ENCODE peak calls at places on chromosomes 16 and 17, in five cellular contexts. One of them, this sample, is unnamed.
A peak's percentile ranks its signal among the peaks of the same experiment; 100 is the strongest.

GRCh38 chr16:70160388-70160787 is 13.2 kb upstream of the CLEC18C start:
- DNase-seq in trophoblast cell: no peak
- DNase-seq in cardiac muscle cell: no peak
- DNase-seq in neural progenitor cell: no peak
- DNase-seq in pancreas: no peak
- DNase-seq in this sample: no peak

GRCh38 chr17:3036800-3037199 is 26.6 kb downstream of the OR1D5 start:
- DNase-seq in neural progenitor cell: no peak
- DNase-seq in cardiac muscle cell: no peak
- DNase-seq in trophoblast cell: no peak
- DNase-seq in pancreas: peak; percentile 4
- DNase-seq in this sample: no peak

GRCh38 chr16:61936522-61936921 is 99.7 kb downstream of the CDH8 start:
- DNase-seq in cardiac muscle cell: peak; percentile 41
- DNase-seq in trophoblast cell: no peak
- DNase-seq in neural progenitor cell: peak; percentile 36
- DNase-seq in pancreas: no peak
- DNase-seq in this sample: peak; percentile 35

GRCh38 chr16:52592778-52593177 is 45.8 kb upstream of the TOX3 start:
- DNase-seq in cardiac muscle cell: no peak
- DNase-seq in pancreas: no peak
- DNase-seq in neural progenitor cell: no peak
- DNase-seq in trophoblast cell: no peak
- DNase-seq in this sample: no peak

GRCh38 chr16:89506113-89506504 is 2.1 kb upstream of the SPG7 start:
- DNase-seq in neural progenitor cell: no peak
- DNase-seq in trophoblast cell: no peak
- DNase-seq in pancreas: no peak
- DNase-seq in cardiac muscle cell: no peak
- DNase-seq in this sample: no peak

GRCh38 chr16:65148804-65149203 is 26.9 kb upstream of the CDH11 start:
- DNase-seq in cardiac muscle cell: no peak
- DNase-seq in neural progenitor cell: no peak
- DNase-seq in trophoblast cell: no peak
- DNase-seq in pancreas: no peak
- DNase-seq in this sample: no peak

GRCh38 chr17:73746314-73747073 is 102.2 kb upstream of the SDK2 start:
- DNase-seq in neural progenitor cell: no peak
- DNase-seq in pancreas: no peak
- DNase-seq in cardiac muscle cell: no peak
- DNase-seq in trophoblast cell: no peak
- DNase-seq in this sample: peak; percentile 54

GRCh38 chr17:66527335-66527734 is 224.9 kb downstream of the PRKCA start:
- DNase-seq in neural progenitor cell: peak; percentile 66
- DNase-seq in trophoblast cell: no peak
- DNase-seq in pancreas: no peak
- DNase-seq in cardiac muscle cell: no peak
- DNase-seq in this sample: no peak

GRCh38 chr16:89801800-89802199 is 14.6 kb downstream of the FANCA start:
- DNase-seq in trophoblast cell: no peak
- DNase-seq in cardiac muscle cell: no peak
- DNase-seq in pancreas: no peak
- DNase-seq in neural progenitor cell: no peak
- DNase-seq in this sample: no peak

GRCh38 chr16:17590711-17591654 is 120.2 kb upstream of the XYLT1 start:
- DNase-seq in pancreas: no peak
- DNase-seq in neural progenitor cell: no peak
- DNase-seq in cardiac muscle cell: no peak
- DNase-seq in trophoblast cell: peak; percentile 81
- DNase-seq in this sample: no peak

GRCh38 chr16:63230383-63230782 is 1194.1 kb upstream of the CDH8 start:
- DNase-seq in trophoblast cell: no peak
- DNase-seq in neural progenitor cell: no peak
- DNase-seq in pancreas: no peak
- DNase-seq in cardiac muscle cell: no peak
- DNase-seq in this sample: no peak

GRCh38 chr17:45857977-45858708 is 13.5 kb downstream of the SPPL2C start:
- DNase-seq in cardiac muscle cell: peak; percentile 85
- DNase-seq in trophoblast cell: peak; percentile 67
- DNase-seq in neural progenitor cell: peak; percentile 86
- DNase-seq in pancreas: no peak
- DNase-seq in this sample: peak; percentile 71

GRCh38 chr17:74852237-74853047 is 7.2 kb downstream of the GRIN2C start:
- DNase-seq in cardiac muscle cell: peak; percentile 84
- DNase-seq in neural progenitor cell: peak; percentile 93
- DNase-seq in trophoblast cell: no peak
- DNase-seq in pancreas: no peak
- DNase-seq in this sample: peak; percentile 98

GRCh38 chr17:68310141-68310540 is 18.8 kb downstream of the ARSG start:
- DNase-seq in pancreas: no peak
- DNase-seq in trophoblast cell: no peak
- DNase-seq in neural progenitor cell: no peak
- DNase-seq in cardiac muscle cell: no peak
- DNase-seq in this sample: no peak

GRCh38 chr16:11526921-11527320 is 59.8 kb downstream of the LITAF start:
- DNase-seq in trophoblast cell: no peak
- DNase-seq in pancreas: no peak
- DNase-seq in neural progenitor cell: peak; percentile 61
- DNase-seq in cardiac muscle cell: peak; percentile 38
- DNase-seq in this sample: peak; percentile 79

GRCh38 chr17:64155751-64156544 is 26.0 kb upstream of the ERN1 start:
- DNase-seq in neural progenitor cell: peak; percentile 21
- DNase-seq in pancreas: peak; percentile 57
- DNase-seq in cardiac muscle cell: no peak
- DNase-seq in trophoblast cell: no peak
- DNase-seq in this sample: peak; percentile 27

GRCh38 chr17:41308918-41309359 is at the start of gene KRTAP16-1:
- DNase-seq in pancreas: no peak
- DNase-seq in neural progenitor cell: no peak
- DNase-seq in cardiac muscle cell: no peak
- DNase-seq in trophoblast cell: no peak
- DNase-seq in this sample: no peak

GRCh38 chr16:17612336-17612735 is 141.6 kb upstream of the XYLT1 start:
- DNase-seq in cardiac muscle cell: no peak
- DNase-seq in trophoblast cell: no peak
- DNase-seq in pancreas: no peak
- DNase-seq in neural progenitor cell: no peak
- DNase-seq in this sample: no peak

GRCh38 chr16:46916980-46917379 is 32.8 kb downstream of the GPT2 start:
- DNase-seq in cardiac muscle cell: no peak
- DNase-seq in trophoblast cell: no peak
- DNase-seq in pancreas: no peak
- DNase-seq in neural progenitor cell: no peak
- DNase-seq in this sample: peak; percentile 70

GRCh38 chr16:78684040-78684611 is 584.7 kb downstream of the WWOX start:
- DNase-seq in pancreas: no peak
- DNase-seq in cardiac muscle cell: no peak
- DNase-seq in neural progenitor cell: no peak
- DNase-seq in trophoblast cell: peak; percentile 90
- DNase-seq in this sample: no peak

GRCh38 chr16:58843675-58844074 is 109.6 kb upstream of the GOT2 start:
- DNase-seq in cardiac muscle cell: peak; percentile 35
- DNase-seq in pancreas: no peak
- DNase-seq in trophoblast cell: no peak
- DNase-seq in neural progenitor cell: peak; percentile 38
- DNase-seq in this sample: peak; percentile 49

GRCh38 chr17:75785770-75786538 is 1.3 kb downstream of the UNK start:
- DNase-seq in cardiac muscle cell: no peak
- DNase-seq in neural progenitor cell: no peak
- DNase-seq in trophoblast cell: no peak
- DNase-seq in pancreas: no peak
- DNase-seq in this sample: peak; percentile 46

DNA sequence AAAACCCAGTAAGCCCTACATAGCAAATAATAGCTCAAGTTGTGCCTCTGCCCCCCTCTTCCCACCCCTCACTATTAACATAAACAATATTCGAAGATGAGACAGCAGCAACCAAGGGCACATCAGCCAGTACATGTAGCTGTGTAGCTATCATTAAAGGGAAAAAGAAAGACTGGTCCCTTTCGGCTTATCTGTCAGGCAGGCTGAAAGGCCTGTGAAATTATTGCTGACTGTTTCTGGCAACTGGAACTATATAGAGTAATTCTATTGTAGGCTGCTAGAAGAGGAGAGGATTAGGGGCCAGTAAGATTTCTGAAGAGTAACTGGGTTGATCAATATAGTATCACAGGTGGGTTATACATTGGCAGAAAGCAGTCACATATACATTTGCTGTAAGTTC is 36.5 kb upstream of the RASL10B start:
- DNase-seq in pancreas: no peak
- DNase-seq in neural progenitor cell: no peak
- DNase-seq in cardiac muscle cell: no peak
- DNase-seq in trophoblast cell: no peak
- DNase-seq in this sample: no peak
- H3K4me3 ChIP-seq in pancreas: no peak overlapping the region
- H3K4me3 ChIP-seq in neural progenitor cell: no peak overlapping the region
- H3K4me3 ChIP-seq in cardiac muscle cell: no peak overlapping the region
- H3K4me3 ChIP-seq in trophoblast cell: no peak overlapping the region
- H3K4me3 ChIP-seq in this sample: no peak overlapping the region

DNA sequence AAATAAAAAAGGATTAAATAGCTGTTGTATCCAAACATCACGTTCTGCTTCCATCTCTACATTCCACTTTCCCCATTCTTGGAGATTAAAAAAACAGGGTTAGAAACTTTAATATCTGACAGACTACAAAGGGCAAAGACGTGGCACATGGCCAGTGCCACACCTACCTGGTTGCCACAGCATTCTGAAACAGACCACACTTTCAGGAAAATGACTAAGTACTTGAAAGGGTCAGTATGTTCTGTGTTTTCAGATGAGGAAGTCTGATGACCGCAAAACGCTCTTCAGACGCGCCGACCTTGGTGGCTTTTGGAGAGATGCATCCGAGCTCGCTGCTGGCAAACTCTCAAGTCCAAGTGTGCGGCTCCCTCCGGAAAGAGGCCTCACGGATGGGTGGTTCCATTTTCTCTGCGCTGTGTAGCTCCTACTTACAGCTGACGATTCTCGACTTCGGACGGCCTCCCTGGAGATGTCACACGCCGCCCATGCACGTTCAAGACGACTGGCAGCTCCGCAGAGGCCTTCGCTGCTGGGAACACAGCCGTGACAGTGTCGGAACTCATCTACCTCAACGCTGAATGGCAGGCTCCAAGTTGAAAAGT is 15.5 kb downstream of the MAP1LC3B start:
- DNase-seq in cardiac muscle cell: no peak
- DNase-seq in trophoblast cell: no peak
- DNase-seq in pancreas: no peak
- DNase-seq in neural progenitor cell: no peak
- DNase-seq in this sample: no peak
- H3K36me3 ChIP-seq in cardiac muscle cell: peaks cover 43% of the 10 kb centered on the region
- H3K36me3 ChIP-seq in trophoblast cell: peaks cover 63% of the 10 kb centered on the region
- H3K36me3 ChIP-seq in pancreas: peaks cover 22% of the 10 kb centered on the region
- H3K36me3 ChIP-seq in neural progenitor cell: no peaks in the 10 kb centered on the region
- H3K36me3 ChIP-seq in this sample: peaks cover 13% of the 10 kb centered on the region

GRCh38 chr17:48543854-48544355 is 1.0 kb downstream of the HOXB2 start:
- DNase-seq in neural progenitor cell: no peak
- DNase-seq in pancreas: no peak
- DNase-seq in trophoblast cell: no peak
- DNase-seq in cardiac muscle cell: no peak
- DNase-seq in this sample: no peak

GRCh38 chr17:48541036-48541573 is 3.8 kb downstream of the HOXB2 start:
- DNase-seq in neural progenitor cell: no peak
- DNase-seq in trophoblast cell: no peak
- DNase-seq in cardiac muscle cell: no peak
- DNase-seq in pancreas: no peak
- DNase-seq in this sample: no peak

GRCh38 chr17:48542956-48543853 is 1.7 kb downstream of the HOXB2 start:
- DNase-seq in cardiac muscle cell: peak; percentile 67
- DNase-seq in pancreas: no peak
- DNase-seq in neural progenitor cell: peak; percentile 79
- DNase-seq in trophoblast cell: peak; percentile 82
- DNase-seq in this sample: peak; percentile 87

GRCh38 chr17:48541574-48542113 is 3.3 kb downstream of the HOXB2 start:
- DNase-seq in trophoblast cell: peak; percentile 15
- DNase-seq in cardiac muscle cell: peak; percentile 65
- DNase-seq in neural progenitor cell: peak; percentile 53
- DNase-seq in pancreas: no peak
- DNase-seq in this sample: peak; percentile 82

DNA sequence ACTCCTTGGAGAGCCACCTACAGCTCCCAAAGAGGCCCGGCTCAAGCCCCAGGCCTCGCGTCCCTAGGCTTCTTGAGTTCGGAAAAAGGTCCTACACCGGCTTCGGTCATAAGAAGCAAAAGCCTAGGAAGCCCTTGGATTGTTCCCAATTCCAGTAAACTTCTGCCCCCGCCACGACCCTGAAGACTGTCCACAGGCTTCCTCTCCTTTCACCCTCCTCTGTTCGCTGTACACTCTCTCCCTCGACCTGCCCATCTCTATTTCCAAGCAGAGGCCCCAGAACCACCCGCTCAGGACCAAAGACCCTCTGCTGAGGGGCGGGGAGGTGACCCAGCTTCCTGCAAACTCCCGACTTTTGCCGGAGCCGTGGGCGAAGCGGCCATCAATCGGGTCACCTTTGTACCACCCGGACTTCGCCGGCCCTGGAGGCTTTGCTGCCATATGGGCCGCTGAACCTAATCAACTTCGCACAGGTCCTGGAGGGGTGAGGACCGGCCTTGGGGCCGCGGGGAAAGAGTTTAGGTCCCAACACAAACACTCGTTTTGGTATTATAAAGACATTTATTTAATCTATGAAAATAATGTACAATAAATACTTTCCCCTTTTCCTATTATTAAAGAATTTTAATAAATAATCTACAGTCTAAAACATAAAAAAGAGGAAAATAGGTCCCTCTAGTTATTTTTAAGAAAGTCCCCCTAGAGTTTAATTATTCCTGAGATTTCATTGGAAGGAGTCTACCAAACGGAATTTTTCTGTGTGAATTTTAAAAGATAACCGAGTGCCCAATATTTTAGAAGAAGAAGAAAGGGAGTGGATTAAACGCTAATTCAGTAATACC is 2.6 kb downstream of the HOXB2 start:
- DNase-seq in cardiac muscle cell: no peak
- DNase-seq in pancreas: no peak
- DNase-seq in neural progenitor cell: peak; percentile 39
- DNase-seq in trophoblast cell: no peak
- DNase-seq in this sample: peak; percentile 58
- H3K4me3 ChIP-seq in cardiac muscle cell: peak overlapping the region; percentile 90
- H3K4me3 ChIP-seq in pancreas: peak overlapping the region; percentile 23
- H3K4me3 ChIP-seq in neural progenitor cell: peak overlapping the region; percentile 32
- H3K4me3 ChIP-seq in trophoblast cell: peak overlapping the region; percentile 82
- H3K4me3 ChIP-seq in this sample: peak overlapping the region; percentile 58

DNA sequence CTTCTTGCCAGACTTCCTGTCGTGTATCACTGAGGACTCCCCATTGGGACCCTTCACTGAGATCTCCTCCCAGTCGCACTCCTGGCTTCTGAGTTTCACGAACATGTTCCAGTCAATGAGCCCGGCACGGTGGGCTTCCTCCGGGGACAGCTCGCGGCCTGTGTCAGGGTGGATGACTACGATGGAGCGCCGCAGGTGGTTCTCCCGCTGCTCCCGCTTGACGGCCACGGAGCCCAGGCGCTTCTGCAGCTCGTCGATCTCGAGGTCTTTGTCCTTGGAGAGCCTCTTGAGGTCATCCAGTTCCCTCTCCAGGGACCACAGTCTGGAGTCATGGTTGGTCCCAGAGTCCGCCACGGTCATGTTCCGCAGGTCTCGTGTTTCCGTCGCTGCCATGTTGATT is 36.2 kb downstream of the UBN1 start:
- DNase-seq in neural progenitor cell: no peak
- DNase-seq in pancreas: no peak
- DNase-seq in trophoblast cell: no peak
- DNase-seq in cardiac muscle cell: no peak
- DNase-seq in this sample: no peak
- H3K36me3 ChIP-seq in neural progenitor cell: no peaks in the 10 kb centered on the region
- H3K36me3 ChIP-seq in pancreas: peaks cover 28% of the 10 kb centered on the region
- H3K36me3 ChIP-seq in trophoblast cell: peaks cover 87% of the 10 kb centered on the region
- H3K36me3 ChIP-seq in cardiac muscle cell: peaks cover 41% of the 10 kb centered on the region
- H3K36me3 ChIP-seq in this sample: peaks cover 49% of the 10 kb centered on the region